ENCODE peak calls at places on chromosomes 12 and 14, in eight cellular contexts. O is HepG2, H is transverse colon, P is vagina, Y is HCT116, Z is K562, C is esophagus muscularis mucosa, E is spleen. G is an unnamed sample.

GRCh38 chr12:3251691-3252090 is 174.5 kb downstream of the TSPAN9 start:
- DNase-seq in C (no peak), Z (no peak), Y (no peak), H (no peak), P (no peak), E (no peak), O (no peak), G (no peak)

GRCh38 chr14:97387252-97387882 is 590.2 kb downstream of the VRK1 start:
- DNase-seq in Z (no peak), Y (no peak), O (no peak), P (no peak), C (no peak), H (no peak), E (no peak), G (no peak)

GRCh38 chr14:60101801-60102200 is 10.1 kb downstream of the PCNX4 start:
- DNase-seq in Z (no peak), Y (no peak), O (no peak), P (no peak), C (no peak), E (no peak), H (no peak), G (no peak)

GRCh38 chr14:51860836-51861583 is 598 bp downstream of the GNG2 start:
- DNase-seq in O (no peak), C (no peak), P (no peak), Y (no peak), H (no peak), E (no peak), Z (no peak), G (no peak)

GRCh38 chr14:37824936-37825698 is 229.7 kb downstream of the TTC6 start:
- DNase-seq in Z (no peak), Y (no peak), O (no peak), H (no peak), P (no peak), E (no peak), C (no peak), G (no peak)

GRCh38 chr12:39125580-39125979 is 220.2 kb upstream of the CPNE8 start:
- DNase-seq in E (no peak), H (no peak), C (no peak), Y (no peak), P (no peak), O (no peak), Z (no peak), G (no peak)

GRCh38 chr12:90226211-90226610 is 517.6 kb upstream of the ATP2B1 start:
- DNase-seq in P (no peak), O (no peak), Y (no peak), C (no peak), H (no peak), E (no peak), Z (no peak), G (no peak)

GRCh38 chr14:85156319-85156718 is 373.6 kb upstream of the FLRT2 start:
- DNase-seq in Y (no peak), H (no peak), C (no peak), Z (no peak), E (no peak), P (no peak), O (no peak), G (no peak)

GRCh38 chr14:59406454-59407245 is 58.5 kb downstream of the GPR135 start:
- DNase-seq in C (no peak), P (no peak), E (no peak), Z (no peak), Y (no peak), H (no peak), O (peak; percentile 66), G (no peak)

GRCh38 chr14:57293851-57294837 is 25.4 kb downstream of the AP5M1 start:
- DNase-seq in Z (no peak), O (no peak), C (no peak), E (no peak), P (no peak), Y (no peak), H (no peak), G (no peak)

GRCh38 chr14:104130974-104131651 is 7.3 kb upstream of the KIF26A start:
- DNase-seq in H (peak; percentile 66), E (peak; percentile 58), P (no peak), Y (no peak), Z (no peak), C (no peak), O (peak; percentile 23), G (peak; percentile 52)

GRCh38 chr14:31244626-31245025 is 37.0 kb upstream of the HECTD1 start:
- DNase-seq in H (no peak), P (no peak), O (no peak), Z (no peak), Y (no peak), E (no peak), C (no peak), G (no peak)

GRCh38 chr12:94174576-94174975 is 26.2 kb downstream of the PLXNC1 start:
- DNase-seq in E (peak; percentile 89), H (peak; percentile 63), P (no peak), Y (no peak), Z (no peak), O (no peak), C (no peak), G (peak; percentile 82)

GRCh38 chr14:102830474-102831045 is 53.3 kb downstream of the TRAF3 start:
- DNase-seq in Y (no peak), Z (no peak), H (no peak), O (no peak), E (no peak), C (no peak), P (no peak), G (no peak)

GRCh38 chr12:24996102-24996797 is 47.3 kb upstream of the BCAT1 start:
- DNase-seq in C (no peak), Z (no peak), H (no peak), P (no peak), O (no peak), E (no peak), Y (no peak), G (no peak)

GRCh38 chr12:24997496-24997895 is 48.6 kb upstream of the BCAT1 start:
- DNase-seq in Z (no peak), O (no peak), P (no peak), H (no peak), C (no peak), Y (no peak), E (no peak), G (no peak)

GRCh38 chr12:25001311-25001710 is 52.4 kb upstream of the BCAT1 start:
- DNase-seq in O (no peak), E (no peak), Y (no peak), H (no peak), Z (no peak), P (no peak), C (no peak), G (no peak)

GRCh38 chr12:24996820-24997219 is 47.9 kb upstream of the BCAT1 start:
- DNase-seq in Y (no peak), O (no peak), H (no peak), E (no peak), Z (no peak), P (no peak), C (no peak), G (no peak)

DNA sequence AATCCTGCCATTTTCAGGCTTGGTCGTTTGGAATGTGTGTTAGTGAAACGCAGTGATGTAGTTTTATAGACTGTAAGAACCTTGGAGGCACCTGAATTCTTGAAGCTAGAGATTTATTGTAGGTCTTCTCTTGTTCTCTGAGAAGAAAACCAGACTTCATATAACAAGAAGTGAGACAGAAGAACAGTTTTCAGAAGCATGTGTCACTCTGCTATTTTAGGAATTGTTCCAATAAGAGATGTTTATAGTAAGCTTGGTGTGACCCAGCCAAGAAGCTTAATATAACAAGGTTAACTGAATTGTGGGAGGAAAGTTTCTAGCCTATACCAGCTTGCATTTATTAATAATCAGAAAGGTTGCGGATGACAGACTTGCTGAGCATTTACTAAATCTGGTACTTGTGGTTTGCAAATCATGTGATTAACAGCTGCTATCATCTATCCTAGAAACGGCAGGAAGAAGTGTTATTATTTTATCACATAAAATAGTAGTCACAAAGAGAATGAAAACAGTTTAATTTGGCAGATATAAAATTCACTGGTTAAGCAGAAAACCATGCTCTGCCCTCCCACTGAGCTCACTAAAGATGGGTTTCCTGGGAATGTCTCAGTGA is 49.2 kb upstream of the BCAT1 start:
- DNase-seq in Z (no peak), H (no peak), E (no peak), Y (no peak), P (no peak), O (no peak), C (no peak), G (no peak)
- TF ChIP-seq POLR2AphosphoS5 in Z (no peak), H (no peak), E (no peak), Y (no peak), P (no peak), O (no peak), C (no peak), G (no peak)

GRCh38 chr14:100608586-100609330 is 21.5 kb upstream of the BEGAIN start:
- DNase-seq in O (no peak), Z (no peak), C (no peak), Y (no peak), H (peak; percentile 4), E (no peak), P (no peak), G (no peak)
- TF ChIP-seq POLR2A in O (no peak), Z (no peak), C (no peak), Y (no peak), H (no peak), E (no peak), P (no peak), G (no peak)

GRCh38 chr12:104357431-104357952 is 54.0 kb downstream of the EID3 start:
- DNase-seq in P (peak; percentile 37), O (no peak), Y (no peak), E (no peak), Z (no peak), H (no peak), C (peak; percentile 68), G (no peak)
- H3K27ac ChIP-seq in P (no peak overlapping the region), O (no peak overlapping the region), Y (no peak overlapping the region), E (no peak overlapping the region), Z (no peak overlapping the region), H (no peak overlapping the region), C (no peak overlapping the region), G (no peak overlapping the region)

GRCh38 chr14:69107407-69108003 is 45.4 kb downstream of the DCAF5 start:
- DNase-seq in C (no peak), Z (peak; percentile 14), Y (peak; percentile 60), P (no peak), E (no peak), O (peak; percentile 69), H (peak; percentile 33), G (no peak)
- TF ChIP-seq POLR2AphosphoS5 in C (peak; percentile 30), Z (no peak), Y (peak; percentile 22), P (no peak), E (no peak), O (no peak), H (no peak), G (no peak)

GRCh38 chr14:24213866-24214652 is 771 bp upstream of the CHMP4A start:
- DNase-seq in Y (no peak), E (no peak), C (no peak), H (no peak), O (peak; percentile 42), P (no peak), Z (no peak), G (no peak)

GRCh38 chr14:24207104-24207543 is 1.6 kb downstream of the TSSK4 start:
- DNase-seq in E (no peak), Y (no peak), C (no peak), Z (no peak), O (no peak), H (no peak), P (no peak), G (no peak)

GRCh38 chr14:24212924-24213865 is at the start of gene CHMP4A:
- DNase-seq in C (peak; percentile 100), Z (peak; percentile 88), Y (peak; percentile 95), P (peak; percentile 98), E (peak; percentile 99), H (peak; percentile 97), O (peak; percentile 100), G (peak; percentile 96)

GRCh38 chr14:24207625-24208024 is 2.1 kb downstream of the TSSK4 start:
- DNase-seq in P (no peak), H (no peak), Z (no peak), E (no peak), Y (no peak), O (no peak), C (no peak), G (no peak)

GRCh38 chr14:24211311-24211710 is 2.0 kb downstream of the CHMP4A start:
- DNase-seq in H (no peak), O (no peak), C (no peak), P (no peak), Z (no peak), Y (no peak), E (no peak), G (no peak)
- TF ChIP-seq POLR2A in H (no peak), O (peak; percentile 26), C (no peak), P (no peak), Z (no peak), Y (no peak), E (no peak), G (no peak)